ENCODE peak calls at places on chromosomes 3 and 15, in nine cellular contexts. J is breast epithelium, E is tibial nerve, R is ovary, L is A549, D is body of pancreas, P is HCT116, B is Peyer's patch, Z is GM12878. W is an unnamed sample. For H3K4me1, the result is how much of the 10 kb centered on the place peaks cover.

GRCh38 chr3:35927441-35927840 is 288.1 kb downstream of the ARPP21 start:
- DNase-seq in J (no peak), E (no peak), R (no peak), L (no peak), D (no peak), P (no peak), B (no peak), Z (no peak), W (no peak)

GRCh38 chr15:66097151-66098018 is 156.2 kb downstream of the MEGF11 start:
- DNase-seq in J (no peak), E (no peak), R (no peak), L (no peak), D (no peak), P (no peak), B (peak), Z (no peak), W (no peak)

GRCh38 chr15:82995938-82996337 is 9.9 kb downstream of the RAMAC start:
- DNase-seq in J (no peak), E (no peak), R (no peak), L (no peak), D (no peak), P (no peak), B (no peak), Z (no peak), W (no peak)

GRCh38 chr3:48695113-48695753 is 9.5 kb upstream of the NCKIPSD start:
- DNase-seq in J (peak), E (peak), R (peak), L (no peak), D (no peak), P (no peak), B (peak), Z (no peak), W (peak)

GRCh38 chr3:109265300-109265699 is 51.0 kb downstream of the DPPA2 start:
- DNase-seq in J (no peak), E (no peak), R (no peak), L (no peak), D (no peak), P (no peak), B (no peak), Z (no peak), W (no peak)

GRCh38 chr3:147449669-147450068 is 40.5 kb downstream of the ZIC1 start:
- DNase-seq in J (no peak), E (no peak), R (no peak), L (no peak), D (no peak), P (no peak), B (no peak), Z (no peak), W (no peak)

GRCh38 chr15:67542192-67542461 is 376 bp upstream of the MAP2K5 start:
- DNase-seq in J (no peak), E (no peak), R (no peak), L (no peak), D (no peak), P (no peak), B (no peak), Z (no peak), W (no peak)

GRCh38 chr3:57006048-57006709 is 54.3 kb upstream of the SPATA12 start:
- DNase-seq in J (no peak), E (no peak), R (no peak), L (no peak), D (no peak), P (no peak), B (no peak), Z (no peak), W (peak)

GRCh38 chr3:60010778-60011177 is 961.0 kb upstream of the CFAP20DC start:
- DNase-seq in J (no peak), E (no peak), R (no peak), L (no peak), D (no peak), P (no peak), B (peak), Z (peak), W (no peak)

GRCh38 chr3:66468016-66468735 is 32.6 kb downstream of the LRIG1 start:
- DNase-seq in J (no peak), E (no peak), R (no peak), L (no peak), D (no peak), P (no peak), B (no peak), Z (no peak), W (no peak)

GRCh38 chr3:150218841-150219240 is 189.3 kb upstream of the TSC22D2 start:
- DNase-seq in J (no peak), E (no peak), R (no peak), L (no peak), D (no peak), P (no peak), B (no peak), Z (no peak), W (no peak)

GRCh38 chr3:169152319-169152718 is 511.2 kb downstream of the MECOM start:
- DNase-seq in J (no peak), E (no peak), R (no peak), L (no peak), D (no peak), P (no peak), B (no peak), Z (no peak), W (no peak)

GRCh38 chr3:79497447-79498111 is 270.2 kb downstream of the ROBO1 start:
- DNase-seq in J (no peak), E (no peak), R (no peak), L (no peak), D (no peak), P (no peak), B (no peak), Z (no peak), W (no peak)

GRCh38 chr3:159904455-159904854 is 84.2 kb upstream of the IL12A start:
- DNase-seq in J (no peak), E (no peak), R (no peak), L (no peak), D (no peak), P (no peak), B (no peak), Z (no peak), W (no peak)

GRCh38 chr3:73600293-73600938 is 24.3 kb downstream of the PDZRN3 start:
- DNase-seq in J (no peak), E (no peak), R (no peak), L (no peak), D (no peak), P (no peak), B (no peak), Z (no peak), W (no peak)

GRCh38 chr15:28994142-28994829 is 108.5 kb downstream of the APBA2 start:
- DNase-seq in J (no peak), E (no peak), R (no peak), L (no peak), D (no peak), P (no peak), B (no peak), Z (no peak), W (no peak)

GRCh38 chr3:29757054-29757777 is 476.3 kb downstream of the RBMS3 start:
- DNase-seq in J (peak), E (no peak), R (no peak), L (no peak), D (peak), P (no peak), B (no peak), Z (no peak), W (peak)

GRCh38 chr3:184688251-184688851 is 23.5 kb downstream of the MAGEF1 start:
- DNase-seq in J (no peak), E (no peak), R (peak), L (no peak), D (peak), P (no peak), B (no peak), Z (no peak), W (no peak)

GRCh38 chr15:31398677-31399260 is 72.1 kb downstream of the KLF13 start:
- DNase-seq in J (no peak), E (no peak), R (no peak), L (no peak), D (no peak), P (no peak), B (peak), Z (no peak), W (no peak)

GRCh38 chr3:4750306-4751056 is 228.8 kb upstream of the BHLHE40 start:
- DNase-seq in J (no peak), E (no peak), R (peak), L (no peak), D (no peak), P (no peak), B (no peak), Z (no peak), W (peak)

GRCh38 chr3:38548154-38548931 is 52.2 kb downstream of the EXOG start:
- DNase-seq in J (no peak), E (no peak), R (no peak), L (no peak), D (no peak), P (no peak), B (no peak), Z (no peak), W (no peak)

GRCh38 chr3:134078169-134078821 is 48.6 kb upstream of the SLCO2A1 start:
- DNase-seq in J (no peak), E (no peak), R (no peak), L (no peak), D (no peak), P (no peak), B (no peak), Z (no peak), W (no peak)

GRCh38 chr15:62444104-62445027 is 279.3 kb upstream of the C2CD4B start:
- DNase-seq in J (no peak), E (no peak), R (no peak), L (no peak), D (no peak), P (peak), B (no peak), Z (no peak), W (no peak)

GRCh38 chr3:32392530-32393302 is 1.1 kb downstream of the CMTM7 start:
- DNase-seq in J (peak), E (no peak), R (peak), L (peak), D (peak), P (no peak), B (peak), Z (no peak), W (peak)

GRCh38 chr3:61173685-61174084 is 77.6 kb downstream of the FHIT start:
- DNase-seq in J (no peak), E (no peak), R (no peak), L (no peak), D (no peak), P (no peak), B (peak), Z (no peak), W (no peak)

GRCh38 chr15:39581501-39582285 is 814 bp downstream of the THBS1 start:
- DNase-seq in J (peak), E (peak), R (peak), L (peak), D (peak), P (no peak), B (peak), Z (no peak), W (peak)

GRCh38 chr3:196998966-196999760 is 30.5 kb downstream of the MELTF start:
- DNase-seq in J (no peak), E (no peak), R (no peak), L (no peak), D (no peak), P (no peak), B (no peak), Z (no peak), W (no peak)

GRCh38 chr3:194832346-194833104 is 146.8 kb downstream of the FAM43A start:
- DNase-seq in J (no peak), E (no peak), R (no peak), L (no peak), D (no peak), P (no peak), B (no peak), Z (no peak), W (no peak)

GRCh38 chr3:194828926-194829325 is 143.2 kb downstream of the FAM43A start:
- DNase-seq in J (no peak), E (no peak), R (no peak), L (no peak), D (no peak), P (no peak), B (no peak), Z (no peak), W (no peak)

GRCh38 chr3:194830978-194831377 is 145.3 kb downstream of the FAM43A start:
- DNase-seq in J (no peak), E (no peak), R (no peak), L (no peak), D (no peak), P (no peak), B (no peak), Z (no peak), W (no peak)

GRCh38 chr3:194828126-194828525 is 142.4 kb downstream of the FAM43A start:
- DNase-seq in J (no peak), E (no peak), R (no peak), L (no peak), D (no peak), P (no peak), B (no peak), Z (no peak), W (no peak)

DNA sequence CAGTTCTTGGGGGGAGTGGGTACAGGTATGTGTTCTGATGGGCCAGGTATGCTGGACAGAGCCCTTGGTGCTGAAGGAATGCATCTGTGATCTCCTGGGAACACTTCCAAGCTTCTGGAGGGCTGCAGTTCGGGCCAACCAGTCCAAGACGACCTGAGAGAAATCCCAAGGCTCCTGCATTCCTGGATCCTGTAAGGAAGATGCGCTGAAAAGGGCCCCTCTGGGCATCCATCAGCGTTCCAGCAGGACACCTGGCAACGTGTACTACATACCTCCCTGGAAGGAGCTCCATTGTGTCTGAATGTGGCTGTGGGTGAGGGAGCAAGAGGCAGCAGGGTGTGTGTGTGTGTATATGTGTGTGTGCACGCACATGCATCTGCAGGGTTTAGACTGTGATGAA is 144.7 kb downstream of the FAM43A start:
- DNase-seq in J (peak), E (no peak), R (no peak), L (no peak), D (no peak), P (no peak), B (no peak), Z (no peak), W (no peak)
- H3K4me1 ChIP-seq in J (under half), E (under half), R (under half), L (under half), D (under half), P (under half), B (under half), Z (under half), W (under half)

GRCh38 chr3:162367443-162368132 is 871.0 kb downstream of the OTOL1 start:
- DNase-seq in J (no peak), E (no peak), R (no peak), L (no peak), D (no peak), P (no peak), B (no peak), Z (no peak), W (no peak)

GRCh38 chr3:162368377-162368776 is 871.8 kb downstream of the OTOL1 start:
- DNase-seq in J (no peak), E (no peak), R (no peak), L (no peak), D (no peak), P (no peak), B (no peak), Z (no peak), W (no peak)

GRCh38 chr3:162370136-162370535 is 873.5 kb downstream of the OTOL1 start:
- DNase-seq in J (no peak), E (no peak), R (no peak), L (no peak), D (no peak), P (no peak), B (no peak), Z (no peak), W (no peak)

GRCh38 chr3:162366382-162366781 is 869.8 kb downstream of the OTOL1 start:
- DNase-seq in J (no peak), E (no peak), R (no peak), L (no peak), D (no peak), P (no peak), B (no peak), Z (no peak), W (no peak)
- TF ChIP-seq POLR2A in J (no peak), E (no peak), R (no peak), L (no peak), D (no peak), P (no peak), B (no peak), Z (no peak), W (no peak)

DNA sequence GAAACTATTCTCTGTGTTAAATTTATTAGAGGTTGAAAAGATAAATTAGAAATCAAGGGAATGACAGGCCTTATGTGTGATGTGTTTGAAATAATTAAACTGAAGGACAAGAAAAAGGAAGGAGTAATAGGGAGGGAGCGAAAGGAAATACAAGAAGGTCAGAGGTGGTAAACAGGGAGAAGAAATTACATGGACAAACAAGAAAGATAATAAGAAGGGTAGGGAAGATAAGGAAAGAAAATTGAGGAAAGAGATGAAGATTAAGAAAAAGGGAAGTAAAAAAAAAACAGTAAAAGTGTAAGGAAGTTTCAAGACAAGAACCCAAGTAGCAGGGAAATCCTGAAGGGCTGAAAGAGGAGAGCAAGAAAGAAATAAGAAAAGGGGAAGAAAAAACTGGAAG is 26.2 kb upstream of the ANXA2 start:
- DNase-seq in J (no peak), E (no peak), R (no peak), L (no peak), D (no peak), P (no peak), B (no peak), Z (no peak), W (no peak)
- H3K4me1 ChIP-seq in J (under half), E (half or more), R (under half), L (half or more), D (under half), P (under half), B (under half), Z (under half), W (under half)

DNA sequence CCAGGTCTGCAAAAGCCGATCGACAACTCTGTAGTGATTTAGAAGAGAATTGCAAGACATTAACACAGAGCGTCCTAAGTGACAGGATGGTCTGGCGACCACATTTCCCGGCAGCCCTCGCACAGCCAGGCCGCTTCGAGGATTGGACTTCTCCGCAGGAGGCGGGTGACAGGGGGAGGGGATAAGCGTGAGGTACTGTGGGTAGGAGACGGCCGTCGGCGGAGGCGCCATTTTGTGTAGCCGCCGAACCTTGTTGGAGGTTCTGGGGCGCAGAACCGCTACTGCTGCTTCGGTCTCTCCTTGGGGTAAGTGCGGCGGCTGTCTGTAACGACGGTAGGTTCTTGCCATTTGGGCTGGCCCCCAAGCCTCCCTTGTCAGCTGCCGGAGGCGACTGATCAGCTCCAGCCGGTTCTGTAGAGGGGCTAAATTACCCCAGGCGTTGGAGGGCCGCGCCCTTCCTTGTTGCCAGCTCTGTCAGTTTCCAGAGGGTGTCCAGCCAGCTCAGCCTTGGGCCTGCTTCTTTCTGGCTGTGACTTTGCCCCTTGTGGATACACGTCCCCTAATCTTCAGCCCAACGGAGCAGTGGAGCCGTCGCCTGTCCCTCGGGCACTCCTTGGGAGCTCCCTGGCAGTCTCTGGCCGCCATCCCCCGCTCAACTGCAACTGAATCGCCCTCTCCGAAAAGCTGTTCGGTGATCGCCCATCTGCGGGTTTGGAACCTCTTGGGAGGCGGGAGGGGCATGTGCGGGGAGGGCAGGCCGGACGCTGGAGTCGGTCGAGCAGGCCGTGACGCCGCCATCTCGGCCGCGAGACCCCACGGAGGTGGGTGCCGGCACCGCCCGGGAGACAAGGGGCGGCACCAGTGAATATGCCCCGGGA is at the start of gene RBM5:
- DNase-seq in J (peak), E (peak), R (peak), L (peak), D (peak), P (peak), B (peak), Z (peak), W (peak)
- TF ChIP-seq POLR2A in J (peak), E (peak), R (peak), L (peak), D (peak), P (no peak), B (peak), Z (peak), W (peak)

GRCh38 chr3:164222200-164222599 is 856.1 kb downstream of the SI start:
- DNase-seq in J (no peak), E (no peak), R (no peak), L (no peak), D (no peak), P (no peak), B (no peak), Z (no peak), W (no peak)
- H3K4me1 ChIP-seq in J (under half), E (under half), R (under half), L (under half), D (under half), P (under half), B (under half), Z (under half), W (under half)

DNA sequence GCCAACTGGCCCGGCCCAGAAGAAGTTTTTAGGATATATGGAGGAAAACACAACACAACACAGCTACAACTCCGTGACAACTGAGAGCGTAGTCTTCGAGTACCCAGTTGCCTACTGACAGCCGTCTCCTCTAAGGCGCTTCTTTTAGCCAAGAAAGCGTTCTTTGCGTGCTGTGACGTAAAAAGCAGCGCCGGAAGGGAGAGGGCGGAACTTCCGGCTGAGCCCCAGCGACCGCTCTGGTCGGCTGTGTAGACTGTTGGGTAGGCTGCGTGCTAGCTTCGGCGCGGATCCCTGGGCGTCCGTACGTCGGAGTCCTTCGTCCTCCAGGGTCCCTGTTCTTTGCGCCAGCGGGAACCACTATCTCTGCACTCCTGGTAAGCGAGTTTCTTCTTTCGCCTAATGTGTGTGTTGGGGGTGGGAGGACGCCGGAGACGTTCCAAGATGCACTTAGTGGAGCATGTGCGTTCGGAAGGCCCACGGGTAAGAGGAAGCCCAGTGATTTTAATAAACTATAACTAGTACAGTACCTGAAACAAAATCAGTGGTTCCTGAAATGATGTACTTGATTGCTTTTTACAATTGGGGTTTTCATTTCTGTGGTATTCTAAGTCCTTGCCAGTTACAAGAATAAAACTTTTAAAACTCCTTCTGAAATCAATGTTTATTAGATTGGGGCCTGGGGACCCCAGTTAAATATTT is at the start of gene TRMT10C:
- DNase-seq in J (peak), E (peak), R (peak), L (peak), D (peak), P (peak), B (peak), Z (peak), W (peak)
- TF ChIP-seq POLR2A in J (peak), E (peak), R (peak), L (peak), D (peak), P (peak), B (peak), Z (peak), W (peak)

GRCh38 chr3:187932530-187932929 is 187.3 kb upstream of the BCL6 start:
- DNase-seq in J (no peak), E (no peak), R (no peak), L (no peak), D (no peak), P (no peak), B (no peak), Z (no peak), W (no peak)

GRCh38 chr3:187941135-187941847 is 196.0 kb upstream of the BCL6 start:
- DNase-seq in J (no peak), E (no peak), R (no peak), L (no peak), D (no peak), P (no peak), B (no peak), Z (no peak), W (no peak)

GRCh38 chr3:187935623-187936156 is 190.4 kb upstream of the BCL6 start:
- DNase-seq in J (no peak), E (no peak), R (no peak), L (no peak), D (no peak), P (no peak), B (peak), Z (peak), W (no peak)

GRCh38 chr3:187939891-187940290 is 194.6 kb upstream of the BCL6 start:
- DNase-seq in J (no peak), E (no peak), R (no peak), L (no peak), D (no peak), P (no peak), B (no peak), Z (no peak), W (no peak)

GRCh38 chr3:187936676-187937075 is 191.4 kb upstream of the BCL6 start:
- DNase-seq in J (no peak), E (no peak), R (no peak), L (no peak), D (no peak), P (no peak), B (no peak), Z (no peak), W (no peak)
- H3K4me1 ChIP-seq in J (under half), E (under half), R (under half), L (under half), D (under half), P (under half), B (under half), Z (under half), W (under half)